ENCODE peak calls at places on chromosomes 3 and 15, in six cellular contexts. One of them, this sample, is unnamed.

GRCh38 chr15:76198456-76199105 is 112.7 kb downstream of the ETFA start:
- DNase-seq in psoas muscle: no peak
- DNase-seq in fibroblast of lung: no peak
- DNase-seq in astrocyte: no peak
- DNase-seq in spleen: peak
- DNase-seq in prostate gland: no peak
- DNase-seq in this sample: no peak

GRCh38 chr15:44593042-44593736 is 56.2 kb downstream of the EIF3J start:
- DNase-seq in psoas muscle: no peak
- DNase-seq in fibroblast of lung: peak
- DNase-seq in astrocyte: no peak
- DNase-seq in spleen: no peak
- DNase-seq in prostate gland: no peak
- DNase-seq in this sample: no peak

GRCh38 chr3:21392521-21392920 is 358.5 kb downstream of the ZNF385D start:
- DNase-seq in psoas muscle: no peak
- DNase-seq in fibroblast of lung: no peak
- DNase-seq in astrocyte: peak
- DNase-seq in spleen: no peak
- DNase-seq in prostate gland: no peak
- DNase-seq in this sample: no peak

GRCh38 chr3:194485876-194486539 is 794 bp downstream of the ATP13A3 start:
- DNase-seq in psoas muscle: peak
- DNase-seq in fibroblast of lung: no peak
- DNase-seq in astrocyte: no peak
- DNase-seq in spleen: peak
- DNase-seq in prostate gland: peak
- DNase-seq in this sample: no peak

GRCh38 chr3:149239357-149239936 is 17.8 kb upstream of the CP start:
- DNase-seq in psoas muscle: no peak
- DNase-seq in fibroblast of lung: no peak
- DNase-seq in astrocyte: no peak
- DNase-seq in spleen: no peak
- DNase-seq in prostate gland: no peak
- DNase-seq in this sample: no peak

GRCh38 chr3:195236076-195236798 is 34.7 kb downstream of the XXYLT1 start:
- DNase-seq in psoas muscle: no peak
- DNase-seq in fibroblast of lung: no peak
- DNase-seq in astrocyte: no peak
- DNase-seq in spleen: peak
- DNase-seq in prostate gland: no peak
- DNase-seq in this sample: no peak

GRCh38 chr15:65355173-65355982 is 22.4 kb downstream of the IGDCC3 start:
- DNase-seq in psoas muscle: no peak
- DNase-seq in fibroblast of lung: no peak
- DNase-seq in astrocyte: no peak
- DNase-seq in spleen: peak
- DNase-seq in prostate gland: no peak
- DNase-seq in this sample: no peak

GRCh38 chr3:25855281-25855680 is 65.4 kb downstream of the OXSM start:
- DNase-seq in psoas muscle: no peak
- DNase-seq in fibroblast of lung: no peak
- DNase-seq in astrocyte: peak
- DNase-seq in spleen: no peak
- DNase-seq in prostate gland: no peak
- DNase-seq in this sample: no peak

GRCh38 chr15:45892182-45892581 is 257.4 kb downstream of the SQOR start:
- DNase-seq in psoas muscle: no peak
- DNase-seq in fibroblast of lung: no peak
- DNase-seq in astrocyte: no peak
- DNase-seq in spleen: no peak
- DNase-seq in prostate gland: peak
- DNase-seq in this sample: no peak

GRCh38 chr3:149494759-149495580 is 20.5 kb downstream of the TM4SF4 start:
- DNase-seq in psoas muscle: no peak
- DNase-seq in fibroblast of lung: no peak
- DNase-seq in astrocyte: peak
- DNase-seq in spleen: no peak
- DNase-seq in prostate gland: no peak
- DNase-seq in this sample: no peak

GRCh38 chr15:80614711-80615360 is 80.3 kb upstream of the ABHD17C start:
- DNase-seq in psoas muscle: no peak
- DNase-seq in fibroblast of lung: no peak
- DNase-seq in astrocyte: no peak
- DNase-seq in spleen: no peak
- DNase-seq in prostate gland: no peak
- DNase-seq in this sample: no peak

GRCh38 chr15:101295607-101296225 is 668 bp upstream of the SNRPA1 start:
- DNase-seq in psoas muscle: no peak
- DNase-seq in fibroblast of lung: peak
- DNase-seq in astrocyte: peak
- DNase-seq in spleen: peak
- DNase-seq in prostate gland: no peak
- DNase-seq in this sample: peak

GRCh38 chr3:183224581-183224980 is 28.5 kb upstream of the B3GNT5 start:
- DNase-seq in psoas muscle: no peak
- DNase-seq in fibroblast of lung: no peak
- DNase-seq in astrocyte: no peak
- DNase-seq in spleen: no peak
- DNase-seq in prostate gland: no peak
- DNase-seq in this sample: no peak

GRCh38 chr3:109440353-109440752 is 103.0 kb upstream of the DPPA4 start:
- DNase-seq in psoas muscle: no peak
- DNase-seq in fibroblast of lung: no peak
- DNase-seq in astrocyte: no peak
- DNase-seq in spleen: no peak
- DNase-seq in prostate gland: no peak
- DNase-seq in this sample: no peak

GRCh38 chr15:26126070-26126469 is 262.9 kb upstream of the ATP10A start:
- DNase-seq in psoas muscle: no peak
- DNase-seq in fibroblast of lung: no peak
- DNase-seq in astrocyte: no peak
- DNase-seq in spleen: no peak
- DNase-seq in prostate gland: peak
- DNase-seq in this sample: no peak

GRCh38 chr3:185049710-185050109 is 103.2 kb downstream of the C3orf70 start:
- DNase-seq in psoas muscle: no peak
- DNase-seq in fibroblast of lung: no peak
- DNase-seq in astrocyte: no peak
- DNase-seq in spleen: no peak
- DNase-seq in prostate gland: no peak
- DNase-seq in this sample: no peak

GRCh38 chr3:149197669-149198068 is 24.0 kb downstream of the CP start:
- DNase-seq in psoas muscle: no peak
- DNase-seq in fibroblast of lung: no peak
- DNase-seq in astrocyte: no peak
- DNase-seq in spleen: no peak
- DNase-seq in prostate gland: no peak
- DNase-seq in this sample: no peak

GRCh38 chr3:167406876-167407492 is 26.9 kb upstream of the ZBBX start:
- DNase-seq in psoas muscle: no peak
- DNase-seq in fibroblast of lung: peak
- DNase-seq in astrocyte: peak
- DNase-seq in spleen: no peak
- DNase-seq in prostate gland: peak
- DNase-seq in this sample: peak

GRCh38 chr15:64772488-64772887 is 2.9 kb downstream of the RBPMS2 start:
- DNase-seq in psoas muscle: no peak
- DNase-seq in fibroblast of lung: no peak
- DNase-seq in astrocyte: no peak
- DNase-seq in spleen: no peak
- DNase-seq in prostate gland: no peak
- DNase-seq in this sample: no peak

GRCh38 chr3:54349231-54349647 is 226.9 kb downstream of the CACNA2D3 start:
- DNase-seq in psoas muscle: no peak
- DNase-seq in fibroblast of lung: no peak
- DNase-seq in astrocyte: peak
- DNase-seq in spleen: no peak
- DNase-seq in prostate gland: no peak
- DNase-seq in this sample: no peak

GRCh38 chr3:53495518-53496501 is 1.4 kb downstream of the CACNA1D start:
- DNase-seq in psoas muscle: peak
- DNase-seq in fibroblast of lung: no peak
- DNase-seq in astrocyte: no peak
- DNase-seq in spleen: no peak
- DNase-seq in prostate gland: no peak
- DNase-seq in this sample: no peak

DNA sequence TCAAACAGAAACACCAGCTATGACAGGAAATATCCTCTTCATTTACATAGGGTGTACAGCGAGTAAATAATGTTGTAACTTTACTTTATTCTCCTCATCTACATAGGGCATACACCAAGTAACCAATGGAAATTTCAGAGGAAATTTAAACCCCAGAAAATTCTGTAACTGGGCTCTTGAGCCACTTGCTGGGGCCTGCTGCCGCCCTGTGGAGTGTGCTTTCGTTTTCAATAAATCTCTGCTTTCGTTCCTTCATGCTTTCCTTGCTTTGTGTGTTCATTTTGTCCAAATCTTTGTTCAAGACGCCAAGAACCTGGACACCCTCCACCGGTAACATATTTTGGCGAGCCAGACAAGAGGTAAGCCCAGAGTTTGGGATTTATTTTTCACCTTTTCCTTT is 990.4 kb upstream of the CADM2 start:
- DNase-seq in psoas muscle: no peak
- DNase-seq in fibroblast of lung: no peak
- DNase-seq in astrocyte: no peak
- DNase-seq in spleen: no peak
- DNase-seq in prostate gland: no peak
- DNase-seq in this sample: no peak
- H3K27ac ChIP-seq in psoas muscle: no peak
- H3K27ac ChIP-seq in fibroblast of lung: no peak
- H3K27ac ChIP-seq in astrocyte: no peak
- H3K27ac ChIP-seq in spleen: no peak
- H3K27ac ChIP-seq in prostate gland: no peak
- H3K27ac ChIP-seq in this sample: no peak

GRCh38 chr3:126267976-126268615 is 87.7 kb upstream of the ALDH1L1 start:
- DNase-seq in psoas muscle: peak
- DNase-seq in fibroblast of lung: no peak
- DNase-seq in astrocyte: no peak
- DNase-seq in spleen: peak
- DNase-seq in prostate gland: no peak
- DNase-seq in this sample: no peak

GRCh38 chr3:126266850-126267168 is 86.4 kb upstream of the ALDH1L1 start:
- DNase-seq in psoas muscle: no peak
- DNase-seq in fibroblast of lung: no peak
- DNase-seq in astrocyte: no peak
- DNase-seq in spleen: no peak
- DNase-seq in prostate gland: no peak
- DNase-seq in this sample: no peak

GRCh38 chr3:126268866-126269265 is 88.3 kb downstream of the KLF15 start:
- DNase-seq in psoas muscle: no peak
- DNase-seq in fibroblast of lung: no peak
- DNase-seq in astrocyte: no peak
- DNase-seq in spleen: no peak
- DNase-seq in prostate gland: no peak
- DNase-seq in this sample: no peak

GRCh38 chr3:126266291-126266840 is 86.0 kb upstream of the ALDH1L1 start:
- DNase-seq in psoas muscle: peak
- DNase-seq in fibroblast of lung: peak
- DNase-seq in astrocyte: no peak
- DNase-seq in spleen: no peak
- DNase-seq in prostate gland: peak
- DNase-seq in this sample: no peak

GRCh38 chr3:126267169-126267975 is 87.0 kb upstream of the ALDH1L1 start:
- DNase-seq in psoas muscle: peak
- DNase-seq in fibroblast of lung: peak
- DNase-seq in astrocyte: peak
- DNase-seq in spleen: no peak
- DNase-seq in prostate gland: peak
- DNase-seq in this sample: peak
- TF ChIP-seq CTCF in psoas muscle: peak
- TF ChIP-seq CTCF in fibroblast of lung: peak
- TF ChIP-seq CTCF in astrocyte: no peak
- TF ChIP-seq CTCF in spleen: no peak
- TF ChIP-seq CTCF in prostate gland: no peak
- TF ChIP-seq CTCF in this sample: peak

GRCh38 chr15:62474771-62475124 is 309.7 kb upstream of the C2CD4B start:
- DNase-seq in psoas muscle: no peak
- DNase-seq in fibroblast of lung: peak
- DNase-seq in astrocyte: no peak
- DNase-seq in spleen: no peak
- DNase-seq in prostate gland: no peak
- DNase-seq in this sample: no peak
- H3K27ac ChIP-seq in psoas muscle: peak
- H3K27ac ChIP-seq in fibroblast of lung: no peak
- H3K27ac ChIP-seq in astrocyte: no peak
- H3K27ac ChIP-seq in spleen: no peak
- H3K27ac ChIP-seq in prostate gland: no peak
- H3K27ac ChIP-seq in this sample: no peak

GRCh38 chr3:122383915-122384697 is at the start of gene FAM162A:
- DNase-seq in psoas muscle: peak
- DNase-seq in fibroblast of lung: peak
- DNase-seq in astrocyte: peak
- DNase-seq in spleen: peak
- DNase-seq in prostate gland: peak
- DNase-seq in this sample: no peak
- TF ChIP-seq CTCF in psoas muscle: peak
- TF ChIP-seq CTCF in fibroblast of lung: peak
- TF ChIP-seq CTCF in astrocyte: no peak
- TF ChIP-seq CTCF in spleen: peak
- TF ChIP-seq CTCF in prostate gland: peak
- TF ChIP-seq CTCF in this sample: peak

DNA sequence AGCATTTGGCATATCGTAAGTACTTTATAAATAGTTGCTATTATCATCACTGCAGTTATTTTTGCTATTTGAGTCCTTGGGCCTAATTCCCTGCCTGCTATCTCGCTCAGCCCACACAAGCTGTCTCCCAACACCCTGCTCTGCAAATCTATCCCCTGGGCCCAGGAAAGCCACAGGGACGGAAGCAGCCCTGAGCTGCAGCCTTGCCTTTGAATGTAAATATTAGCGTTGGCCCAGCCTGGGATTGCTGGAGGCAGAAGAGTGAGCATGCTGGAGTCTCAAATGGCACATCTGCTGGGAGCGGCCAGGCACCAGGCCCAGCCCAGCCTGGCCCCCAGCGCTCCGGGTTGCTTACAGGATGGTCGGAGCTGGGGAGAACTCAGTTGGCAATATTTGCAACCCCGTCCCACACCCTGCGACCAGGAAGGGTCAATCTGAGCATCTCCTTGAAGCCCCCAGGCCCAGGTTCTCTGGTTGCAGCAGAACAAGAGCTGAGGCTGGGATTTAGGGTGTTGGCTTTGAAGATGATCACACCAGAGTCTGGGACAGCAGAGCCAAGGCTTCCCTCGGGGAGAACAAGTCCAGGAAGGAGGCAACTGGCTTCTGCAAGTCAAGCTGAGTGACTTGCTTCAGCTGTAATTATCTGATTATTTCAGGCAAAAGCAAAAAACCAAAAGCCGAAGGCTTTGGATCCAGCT is 529.6 kb downstream of the SHQ1 start:
- DNase-seq in psoas muscle: no peak
- DNase-seq in fibroblast of lung: peak
- DNase-seq in astrocyte: no peak
- DNase-seq in spleen: no peak
- DNase-seq in prostate gland: peak
- DNase-seq in this sample: no peak
- H3K27ac ChIP-seq in psoas muscle: no peak
- H3K27ac ChIP-seq in fibroblast of lung: no peak
- H3K27ac ChIP-seq in astrocyte: no peak
- H3K27ac ChIP-seq in spleen: no peak
- H3K27ac ChIP-seq in prostate gland: peak
- H3K27ac ChIP-seq in this sample: peak